ENCODE peak calls at places on chromosomes 13 and 19, in ten cellular contexts. T is left ventricle myocardium inferior, D is body of pancreas, O is GM12865, V is nephron progenitor cell, F is astrocyte of the spinal cord, Q is A549, H is suprapubic skin, Z is tibial nerve, E is type B pancreatic cell. J is an unnamed sample.

GRCh38 chr13:21944610-21945009 is 273.7 kb downstream of the FGF9 start:
- DNase-seq in T (no peak), D (no peak), O (no peak), V (no peak), F (no peak), Q (no peak), H (no peak), Z (no peak), E (no peak), J (no peak)

GRCh38 chr13:27016871-27017270 is 154.7 kb downstream of the USP12 start:
- DNase-seq in T (no peak), D (no peak), O (no peak), V (no peak), F (no peak), Q (no peak), H (no peak), Z (no peak), E (no peak), J (no peak)

GRCh38 chr19:7590256-7590655 is 5.4 kb upstream of the CAMSAP3 start:
- DNase-seq in T (no peak), D (peak; percentile 46), O (no peak), V (no peak), F (no peak), Q (no peak), H (no peak), Z (no peak), E (no peak), J (no peak)

GRCh38 chr13:34750078-34750703 is 191.9 kb upstream of the NBEA start:
- DNase-seq in T (peak; percentile 23), D (peak; percentile 36), O (peak; percentile 26), V (peak; percentile 47), F (no peak), Q (no peak), H (no peak), Z (no peak), E (no peak), J (no peak)

GRCh38 chr13:87122551-87122950 is 548.6 kb upstream of the SLITRK5 start:
- DNase-seq in T (no peak), D (no peak), O (no peak), V (no peak), F (peak; percentile 60), Q (no peak), H (no peak), Z (no peak), E (no peak), J (no peak)

GRCh38 chr19:58021541-58022282 is 12.1 kb upstream of the ZSCAN1 start:
- DNase-seq in T (no peak), D (peak; percentile 57), O (peak; percentile 39), V (no peak), F (peak; percentile 17), Q (peak; percentile 55), H (no peak), Z (peak; percentile 59), E (no peak), J (peak; percentile 55)

GRCh38 chr19:11152318-11153062 is 3.1 kb downstream of the SPC24 start:
- DNase-seq in T (peak; percentile 72), D (peak; percentile 88), O (no peak), V (no peak), F (peak; percentile 71), Q (peak; percentile 63), H (peak; percentile 88), Z (peak; percentile 77), E (no peak), J (no peak)

GRCh38 chr13:46716821-46717220 is 80.1 kb downstream of the ESD start:
- DNase-seq in T (no peak), D (no peak), O (no peak), V (no peak), F (peak; percentile 9), Q (no peak), H (no peak), Z (no peak), E (no peak), J (no peak)

GRCh38 chr13:106629068-106629712 is 61.3 kb upstream of the ARGLU1 start:
- DNase-seq in T (no peak), D (no peak), O (no peak), V (no peak), F (no peak), Q (no peak), H (no peak), Z (no peak), E (no peak), J (no peak)

GRCh38 chr13:60392136-60392535 is 4.9 kb upstream of the TDRD3 start:
- DNase-seq in T (no peak), D (no peak), O (no peak), V (no peak), F (no peak), Q (no peak), H (no peak), Z (no peak), E (no peak), J (no peak)

DNA sequence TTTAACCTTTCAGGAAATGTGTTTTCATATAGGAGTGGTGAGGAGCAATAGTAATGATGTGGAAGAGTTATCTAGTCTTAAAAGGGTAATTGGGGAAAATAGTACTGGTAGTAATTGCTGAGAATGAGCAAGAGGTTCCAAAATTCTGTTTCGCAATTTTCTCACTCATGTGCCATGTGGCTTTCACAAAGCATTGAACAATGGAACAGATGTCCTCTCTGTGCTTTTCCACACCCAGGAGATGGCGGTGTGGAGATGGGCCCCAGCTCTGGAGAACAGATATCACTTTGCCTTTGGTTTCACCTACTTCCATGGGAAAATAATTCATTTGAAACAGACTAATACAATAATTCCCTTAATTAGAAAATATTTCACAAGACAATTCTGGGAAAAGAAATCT is 170.0 kb upstream of the SLC10A2 start:
- DNase-seq in T (no peak), D (no peak), O (no peak), V (no peak), F (peak; percentile 9), Q (no peak), H (no peak), Z (no peak), E (no peak), J (no peak)
- TF ChIP-seq CTCF in T (no peak), D (no peak), O (peak; percentile 2), V (no peak), F (peak; percentile 21), Q (no peak), H (no peak), Z (no peak), E (no peak), J (peak; percentile 35)

DNA sequence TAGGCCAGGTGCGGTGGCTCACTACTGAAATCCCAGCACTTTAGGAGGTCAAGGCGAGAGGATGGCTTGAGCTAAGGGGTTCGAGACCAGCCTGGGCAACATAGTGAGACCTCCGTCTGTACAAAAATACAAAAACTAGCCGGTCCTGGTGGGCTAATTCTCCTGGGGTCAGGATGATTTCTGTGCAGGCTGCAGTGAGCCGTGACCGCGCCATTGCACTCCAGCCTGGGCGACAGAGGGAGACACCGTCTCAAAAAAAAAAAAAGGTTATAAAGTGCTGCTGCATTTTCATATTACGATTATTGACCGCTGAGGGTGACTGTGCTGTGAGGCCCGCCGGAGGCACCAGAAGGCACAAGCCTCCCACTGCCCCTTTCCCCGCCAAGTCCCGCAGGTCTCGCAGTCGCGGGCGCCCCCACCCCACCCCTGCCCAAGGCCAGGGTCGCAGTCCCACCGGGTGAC is 477 bp upstream of the PLEKHF1 start:
- DNase-seq in T (no peak), D (no peak), O (no peak), V (no peak), F (no peak), Q (no peak), H (no peak), Z (no peak), E (no peak), J (no peak)
- TF ChIP-seq CTCF in T (peak; percentile 45), D (no peak), O (peak; percentile 32), V (no peak), F (no peak), Q (peak; percentile 26), H (no peak), Z (no peak), E (no peak), J (peak; percentile 41)

GRCh38 chr13:110644892-110645521 is 29.7 kb downstream of the NAXD start:
- DNase-seq in T (peak; percentile 65), D (peak; percentile 61), O (peak; percentile 84), V (peak; percentile 71), F (peak; percentile 83), Q (peak; percentile 29), H (no peak), Z (no peak), E (no peak), J (peak; percentile 87)
- TF ChIP-seq CTCF in T (peak; percentile 45), D (peak; percentile 52), O (peak; percentile 58), V (peak; percentile 37), F (peak; percentile 66), Q (no peak), H (no peak), Z (peak; percentile 44), E (peak; percentile 66), J (peak; percentile 65)

GRCh38 chr13:112795277-112795676 is 105.4 kb downstream of the ATP11A start:
- DNase-seq in T (no peak), D (no peak), O (no peak), V (no peak), F (no peak), Q (no peak), H (peak; percentile 2), Z (no peak), E (no peak), J (no peak)

GRCh38 chr13:112793545-112794445 is 104.0 kb downstream of the ATP11A start:
- DNase-seq in T (no peak), D (no peak), O (no peak), V (no peak), F (no peak), Q (no peak), H (peak; percentile 29), Z (no peak), E (peak; percentile 18), J (no peak)

GRCh38 chr13:112792511-112792910 is 102.7 kb downstream of the ATP11A start:
- DNase-seq in T (no peak), D (no peak), O (no peak), V (no peak), F (no peak), Q (no peak), H (peak; percentile 7), Z (no peak), E (no peak), J (no peak)

GRCh38 chr13:112791662-112792440 is 102.0 kb downstream of the ATP11A start:
- DNase-seq in T (no peak), D (no peak), O (no peak), V (no peak), F (no peak), Q (no peak), H (peak; percentile 39), Z (no peak), E (peak; percentile 58), J (no peak)

DNA sequence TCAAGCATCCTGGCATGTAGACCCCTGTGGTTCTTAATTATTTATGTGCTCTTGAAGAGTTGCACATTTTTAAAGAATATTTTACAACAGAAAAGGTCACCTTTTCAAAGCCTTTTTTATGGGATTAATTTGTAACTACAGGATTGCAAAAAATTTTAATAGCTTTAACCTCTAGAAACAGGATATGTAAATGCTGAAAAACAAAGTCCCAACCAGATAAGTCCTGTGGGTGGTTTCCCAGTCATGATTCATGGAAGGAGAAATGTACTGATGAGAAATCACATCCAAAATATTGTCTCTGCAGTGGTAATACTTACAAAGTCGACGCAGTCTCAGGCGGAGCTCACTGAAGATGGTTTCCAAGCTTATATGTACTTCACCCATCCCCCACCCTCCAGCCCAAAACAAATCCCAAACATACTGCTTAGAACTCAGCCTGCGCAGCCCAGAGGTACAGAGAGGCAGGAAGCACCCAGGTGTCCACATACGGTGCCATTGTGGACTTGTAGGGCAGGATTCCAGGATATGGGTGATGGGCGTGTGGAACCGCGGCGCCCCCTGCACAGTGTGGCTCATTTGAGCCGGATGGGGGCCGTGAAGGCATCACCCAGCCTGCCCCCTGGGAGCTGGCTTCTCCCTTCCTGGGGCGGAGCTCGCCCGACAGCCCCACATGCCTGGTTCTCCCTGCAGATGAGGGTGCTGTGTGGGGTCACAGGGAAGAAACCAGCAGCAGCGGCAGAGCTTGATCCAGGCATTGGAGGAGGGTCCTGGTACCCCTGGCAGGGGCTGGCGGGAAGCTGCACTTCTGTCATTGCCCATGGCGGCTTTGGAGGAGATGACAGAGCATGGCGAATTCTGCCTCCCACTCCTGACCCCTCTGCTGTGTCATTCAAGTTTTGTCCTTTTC is 101.2 kb downstream of the ATP11A start:
- DNase-seq in T (no peak), D (no peak), O (no peak), V (no peak), F (no peak), Q (no peak), H (peak; percentile 42), Z (no peak), E (peak; percentile 66), J (no peak)
- TF ChIP-seq CTCF in T (no peak), D (no peak), O (no peak), V (no peak), F (no peak), Q (no peak), H (no peak), Z (no peak), E (no peak), J (no peak)